ENCODE peak calls at places on chromosomes 11 and 22, in four cellular contexts. One of them, this sample, is unnamed.

GRCh38 chr11:10317776-10318526 is 13.1 kb downstream of the ADM start:
- DNase-seq in NCI-H1930: no peak
- DNase-seq in AG04449: no peak
- DNase-seq in kidney tubule cell: no peak
- DNase-seq in this sample: no peak

GRCh38 chr11:22130462-22131053 is 62.3 kb upstream of the ANO5 start:
- DNase-seq in NCI-H1930: peak
- DNase-seq in AG04449: no peak
- DNase-seq in kidney tubule cell: peak
- DNase-seq in this sample: peak

GRCh38 chr11:11845066-11845465 is 3.3 kb downstream of the USP47 start:
- DNase-seq in NCI-H1930: no peak
- DNase-seq in AG04449: no peak
- DNase-seq in kidney tubule cell: peak
- DNase-seq in this sample: peak

GRCh38 chr11:116605543-116605942 is 167.2 kb downstream of the BUD13 start:
- DNase-seq in NCI-H1930: no peak
- DNase-seq in AG04449: no peak
- DNase-seq in kidney tubule cell: peak
- DNase-seq in this sample: peak

GRCh38 chr11:63837027-63837688 is 1.8 kb upstream of the MARK2 start:
- DNase-seq in NCI-H1930: peak
- DNase-seq in AG04449: no peak
- DNase-seq in kidney tubule cell: peak
- DNase-seq in this sample: peak

GRCh38 chr11:77384584-77384983 is 83.1 kb upstream of the GDPD4 start:
- DNase-seq in NCI-H1930: no peak
- DNase-seq in AG04449: no peak
- DNase-seq in kidney tubule cell: no peak
- DNase-seq in this sample: no peak

GRCh38 chr11:118622376-118623290 is 15.2 kb downstream of the PHLDB1 start:
- DNase-seq in NCI-H1930: no peak
- DNase-seq in AG04449: peak
- DNase-seq in kidney tubule cell: peak
- DNase-seq in this sample: peak

GRCh38 chr11:6258571-6258998 is 1.1 kb upstream of the CCKBR start:
- DNase-seq in NCI-H1930: no peak
- DNase-seq in AG04449: no peak
- DNase-seq in kidney tubule cell: no peak
- DNase-seq in this sample: no peak

GRCh38 chr11:130181295-130182272 is 22.0 kb downstream of the ST14 start:
- DNase-seq in NCI-H1930: peak
- DNase-seq in AG04449: peak
- DNase-seq in kidney tubule cell: peak
- DNase-seq in this sample: peak

GRCh38 chr22:19066531-19067271 is 55.5 kb downstream of the DGCR2 start:
- DNase-seq in NCI-H1930: no peak
- DNase-seq in AG04449: no peak
- DNase-seq in kidney tubule cell: peak
- DNase-seq in this sample: peak

GRCh38 chr11:100876826-100877545 is 189.9 kb downstream of the ARHGAP42 start:
- DNase-seq in NCI-H1930: no peak
- DNase-seq in AG04449: peak
- DNase-seq in kidney tubule cell: peak
- DNase-seq in this sample: peak

GRCh38 chr11:62842171-62842717 is 2.9 kb upstream of the WDR74 start:
- DNase-seq in NCI-H1930: peak
- DNase-seq in AG04449: no peak
- DNase-seq in kidney tubule cell: no peak
- DNase-seq in this sample: no peak

GRCh38 chr11:11577246-11577855 is 44.5 kb downstream of the GALNT18 start:
- DNase-seq in NCI-H1930: no peak
- DNase-seq in AG04449: no peak
- DNase-seq in kidney tubule cell: peak
- DNase-seq in this sample: peak

GRCh38 chr11:117908261-117908895 is 20.8 kb downstream of the TMPRSS13 start:
- DNase-seq in NCI-H1930: no peak
- DNase-seq in AG04449: no peak
- DNase-seq in kidney tubule cell: no peak
- DNase-seq in this sample: no peak

GRCh38 chr11:534592-535518 is 521 bp downstream of the HRAS start:
- DNase-seq in NCI-H1930: peak
- DNase-seq in AG04449: no peak
- DNase-seq in kidney tubule cell: peak
- DNase-seq in this sample: peak

GRCh38 chr11:95301497-95301896 is 70.5 kb upstream of the SESN3 start:
- DNase-seq in NCI-H1930: no peak
- DNase-seq in AG04449: no peak
- DNase-seq in kidney tubule cell: peak
- DNase-seq in this sample: peak

GRCh38 chr11:122804161-122804560 is 34.1 kb upstream of the CRTAM start:
- DNase-seq in NCI-H1930: no peak
- DNase-seq in AG04449: no peak
- DNase-seq in kidney tubule cell: peak
- DNase-seq in this sample: peak

GRCh38 chr11:111301004-111301839 is 2.9 kb downstream of the POU2AF3 start:
- DNase-seq in NCI-H1930: no peak
- DNase-seq in AG04449: no peak
- DNase-seq in kidney tubule cell: no peak
- DNase-seq in this sample: no peak

GRCh38 chr11:94525933-94526332 is 13.7 kb downstream of the C11orf97 start:
- DNase-seq in NCI-H1930: no peak
- DNase-seq in AG04449: no peak
- DNase-seq in kidney tubule cell: peak
- DNase-seq in this sample: peak

GRCh38 chr11:14519692-14520085 is 497 bp downstream of the PSMA1 start:
- DNase-seq in NCI-H1930: no peak
- DNase-seq in AG04449: no peak
- DNase-seq in kidney tubule cell: no peak
- DNase-seq in this sample: peak

GRCh38 chr11:35077709-35078695 is 61.0 kb upstream of the CD44 start:
- DNase-seq in NCI-H1930: no peak
- DNase-seq in AG04449: no peak
- DNase-seq in kidney tubule cell: peak
- DNase-seq in this sample: peak

GRCh38 chr11:32991898-32992297 is 23.8 kb upstream of the DEPDC7 start:
- DNase-seq in NCI-H1930: no peak
- DNase-seq in AG04449: no peak
- DNase-seq in kidney tubule cell: no peak
- DNase-seq in this sample: no peak